ENCODE peak calls at places on chromosome 18, in four cellular contexts. S is body of pancreas, J is heart left ventricle, G is NB4. Z is an unnamed sample.

GRCh38 chr18:55588001-55588875 is at the start of gene TCF4:
- DNase-seq in S (peak), J (peak), G (peak), Z (peak)

GRCh38 chr18:27763341-27763740 is 413.6 kb downstream of the CDH2 start:
- DNase-seq in S (no peak), J (no peak), G (no peak), Z (no peak)

GRCh38 chr18:33959609-33960008 is 265.1 kb downstream of the NOL4 start:
- DNase-seq in S (no peak), J (no peak), G (no peak), Z (no peak)

GRCh38 chr18:30982285-30982992 is 60.1 kb downstream of the DSC3 start:
- DNase-seq in S (no peak), J (no peak), G (no peak), Z (no peak)

GRCh38 chr18:28903366-28903765 is 726.4 kb upstream of the CDH2 start:
- DNase-seq in S (no peak), J (no peak), G (no peak), Z (no peak)

GRCh38 chr18:13261658-13262357 is 43.2 kb downstream of the LDLRAD4 start:
- DNase-seq in S (no peak), J (no peak), G (peak), Z (peak)

GRCh38 chr18:13643261-13643671 is 83.1 kb downstream of the FAM210A start:
- DNase-seq in S (no peak), J (no peak), G (no peak), Z (no peak)

GRCh38 chr18:1663879-1664705 is 759.4 kb downstream of the ADCYAP1 start:
- DNase-seq in S (peak), J (peak), G (peak), Z (peak)

GRCh38 chr18:63881851-63882250 is 5.7 kb upstream of the SERPINB2 start:
- DNase-seq in S (no peak), J (no peak), G (no peak), Z (no peak)

GRCh38 chr18:7840445-7840844 is 273.3 kb downstream of the PTPRM start:
- DNase-seq in S (no peak), J (no peak), G (no peak), Z (no peak)

GRCh38 chr18:59783138-59783537 is 85.9 kb upstream of the CCBE1 start:
- DNase-seq in S (no peak), J (no peak), G (peak), Z (peak)

GRCh38 chr18:74895686-74896085 is 298.0 kb downstream of the ZNF407 start:
- DNase-seq in S (no peak), J (no peak), G (no peak), Z (no peak)

GRCh38 chr18:460791-461190 is 39.7 kb downstream of the COLEC12 start:
- DNase-seq in S (no peak), J (no peak), G (no peak), Z (no peak)

GRCh38 chr18:9608728-9609127 is 5.6 kb downstream of the PPP4R1 start:
- DNase-seq in S (no peak), J (no peak), G (no peak), Z (no peak)

GRCh38 chr18:9333441-9334350 is 877 bp upstream of the TWSG1 start:
- DNase-seq in S (no peak), J (no peak), G (no peak), Z (peak)

GRCh38 chr18:79394438-79395307 is 1.1 kb upstream of the NFATC1 start:
- DNase-seq in S (no peak), J (peak), G (no peak), Z (no peak)

GRCh38 chr18:41126541-41127235 is 828.3 kb upstream of the PIK3C3 start:
- DNase-seq in S (no peak), J (no peak), G (no peak), Z (no peak)

GRCh38 chr18:78242796-78243195 is 736.8 kb upstream of the SALL3 start:
- DNase-seq in S (no peak), J (peak), G (no peak), Z (no peak)

GRCh38 chr18:58896268-58896667 is 31.6 kb downstream of the ZNF532 start:
- DNase-seq in S (no peak), J (no peak), G (no peak), Z (peak)

GRCh38 chr18:59189746-59190145 is 30.2 kb upstream of the GRP start:
- DNase-seq in S (no peak), J (no peak), G (no peak), Z (no peak)

GRCh38 chr18:60248563-60249330 is 123.8 kb downstream of the MC4R start:
- DNase-seq in S (no peak), J (no peak), G (no peak), Z (no peak)

GRCh38 chr18:9868857-9869712 is 16.7 kb upstream of the TXNDC2 start:
- DNase-seq in S (no peak), J (no peak), G (no peak), Z (no peak)

GRCh38 chr18:61199131-61199903 is 133.9 kb upstream of the CDH20 start:
- DNase-seq in S (no peak), J (no peak), G (no peak), Z (no peak)

GRCh38 chr18:78587096-78587495 is 392.5 kb upstream of the SALL3 start:
- DNase-seq in S (no peak), J (no peak), G (no peak), Z (no peak)

GRCh38 chr18:59451963-59452362 is 92.9 kb upstream of the LMAN1 start:
- DNase-seq in S (no peak), J (no peak), G (no peak), Z (no peak)

GRCh38 chr18:59005266-59005665 is 134.4 kb upstream of the SEC11C start:
- DNase-seq in S (peak), J (peak), G (no peak), Z (peak)

GRCh38 chr18:22318745-22319407 is 98.8 kb downstream of the CTAGE1 start:
- DNase-seq in S (no peak), J (no peak), G (peak), Z (no peak)

GRCh38 chr18:38047820-38048219 is 482.2 kb upstream of the CELF4 start:
- DNase-seq in S (no peak), J (no peak), G (no peak), Z (no peak)

GRCh38 chr18:10444314-10445006 is 10.0 kb upstream of the APCDD1 start:
- DNase-seq in S (no peak), J (no peak), G (no peak), Z (no peak)

GRCh38 chr18:11994346-11994707 is 13.0 kb downstream of the IMPA2 start:
- DNase-seq in S (peak), J (no peak), G (no peak), Z (no peak)

GRCh38 chr18:48166971-48167370 is 236.5 kb upstream of the SMAD2 start:
- DNase-seq in S (no peak), J (peak), G (peak), Z (no peak)

GRCh38 chr18:66560092-66560491 is 43.8 kb downstream of the CDH19 start:
- DNase-seq in S (peak), J (no peak), G (peak), Z (peak)

GRCh38 chr18:54859667-54860421 is 31.6 kb downstream of the RAB27B start:
- DNase-seq in S (no peak), J (no peak), G (no peak), Z (no peak)

GRCh38 chr18:79458131-79458838 is 62.6 kb downstream of the NFATC1 start:
- DNase-seq in S (peak), J (peak), G (no peak), Z (peak)

GRCh38 chr18:79302120-79302519 is 93.6 kb upstream of the NFATC1 start:
- DNase-seq in S (no peak), J (no peak), G (peak), Z (no peak)

GRCh38 chr18:26215247-26215970 is 10.8 kb upstream of the TAF4B start:
- DNase-seq in S (no peak), J (no peak), G (no peak), Z (no peak)
- TF ChIP-seq POLR2A in S (no peak), J (no peak), G (no peak), Z (no peak)

DNA sequence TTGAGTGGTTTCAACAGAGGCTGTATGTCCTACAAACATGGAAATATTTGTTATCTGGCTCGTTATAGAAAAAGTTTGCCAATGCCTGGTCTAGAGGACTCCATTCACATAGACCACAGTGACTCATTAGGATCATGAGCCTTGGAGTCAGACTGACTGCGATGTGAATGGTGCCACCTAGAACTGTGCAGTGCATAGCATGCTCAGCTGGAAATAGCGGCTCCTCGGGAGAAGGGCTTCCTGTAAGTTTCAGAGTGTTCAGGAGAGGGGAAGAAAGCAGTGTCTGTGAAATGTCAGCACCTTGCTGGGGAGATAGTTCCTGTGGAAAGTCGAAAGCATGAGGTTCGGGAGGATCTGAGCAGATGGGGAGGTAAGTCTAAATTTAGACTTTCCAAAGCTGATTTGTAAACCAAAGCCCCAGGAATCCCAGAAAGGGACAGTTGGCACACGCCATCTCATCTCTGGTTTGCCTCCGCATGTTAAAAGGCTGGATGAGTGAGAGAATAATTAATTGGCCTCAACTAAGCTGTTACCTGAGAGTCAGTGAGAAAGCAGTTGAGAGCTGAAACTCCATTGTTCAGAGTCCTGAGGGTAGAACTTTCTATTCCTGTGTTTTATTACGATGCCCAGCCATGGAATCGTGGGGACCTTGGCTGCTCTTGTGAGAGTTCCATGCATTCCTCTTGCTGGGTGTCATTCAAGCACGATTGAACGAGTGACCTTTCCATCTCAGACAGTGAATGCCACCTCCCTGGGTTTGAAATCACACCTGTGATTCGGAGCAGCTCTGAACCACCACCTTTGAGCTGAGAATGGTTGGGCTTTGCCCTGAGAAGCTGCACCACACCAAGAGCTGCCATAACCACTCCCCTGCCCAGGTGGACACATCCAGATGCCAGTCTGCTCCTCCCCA is 99.5 kb downstream of the MAPK4 start:
- DNase-seq in S (no peak), J (no peak), G (peak), Z (peak)
- TF ChIP-seq CTCF in S (no peak), J (peak), G (no peak), Z (no peak)

DNA sequence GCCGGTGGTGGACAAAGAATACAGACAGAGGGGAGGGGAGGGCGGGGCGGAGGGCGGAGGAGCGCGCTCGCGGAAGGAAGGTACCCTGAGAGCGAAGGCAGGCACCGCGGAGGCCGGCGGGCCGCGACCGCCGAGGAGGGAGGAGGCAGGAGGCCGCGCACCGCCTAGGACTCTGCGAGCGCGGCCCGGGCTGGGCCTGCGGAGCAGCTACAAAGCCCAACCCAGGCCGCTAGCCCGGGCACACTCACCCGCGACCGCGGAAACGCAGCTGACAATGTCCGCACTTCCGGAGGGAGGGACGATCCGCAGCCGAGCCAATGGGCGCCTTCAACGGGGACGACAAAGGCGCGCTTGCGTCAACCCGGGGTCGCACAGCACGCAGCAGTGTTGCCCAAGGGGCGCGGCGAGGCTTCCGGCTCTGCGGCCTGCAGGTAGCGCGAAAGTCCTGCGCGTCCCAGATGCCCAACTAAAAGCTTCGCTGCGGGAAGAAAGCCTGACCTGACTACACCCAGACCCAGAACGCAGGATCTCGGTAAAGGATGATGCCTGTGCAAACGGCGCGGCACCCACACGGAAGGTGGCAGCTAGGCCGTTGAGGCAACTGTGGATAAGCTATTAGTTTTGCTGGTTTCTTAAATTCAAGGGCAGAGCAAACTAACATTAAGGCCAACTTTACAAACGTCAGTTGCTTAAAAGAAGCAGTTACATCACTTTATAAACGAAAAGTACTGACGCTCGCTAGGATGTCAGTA is at the start of gene C18orf32:
- DNase-seq in S (peak), J (peak), G (peak), Z (peak)
- TF ChIP-seq POLR2A in S (peak), J (peak), G (peak), Z (peak)

GRCh38 chr18:52394602-52395001 is 54.6 kb downstream of the DCC start:
- DNase-seq in S (no peak), J (no peak), G (no peak), Z (no peak)
- TF ChIP-seq CTCF in S (no peak), J (no peak), G (no peak), Z (no peak)

GRCh38 chr18:3217930-3218647 is 1.7 kb downstream of the MYOM1 start:
- DNase-seq in S (peak), J (peak), G (no peak), Z (no peak)

GRCh38 chr18:3221496-3221895 is 1.7 kb upstream of the MYOM1 start:
- DNase-seq in S (no peak), J (no peak), G (no peak), Z (no peak)

GRCh38 chr18:3218817-3219216 is 951 bp downstream of the MYOM1 start:
- DNase-seq in S (no peak), J (no peak), G (no peak), Z (no peak)

GRCh38 chr18:3216987-3217386 is 2.8 kb downstream of the MYOM1 start:
- DNase-seq in S (no peak), J (no peak), G (no peak), Z (no peak)

GRCh38 chr18:3219621-3220335 is at the start of gene MYOM1:
- DNase-seq in S (no peak), J (peak), G (no peak), Z (no peak)
- TF ChIP-seq POLR2A in S (no peak), J (peak), G (no peak), Z (no peak)

DNA sequence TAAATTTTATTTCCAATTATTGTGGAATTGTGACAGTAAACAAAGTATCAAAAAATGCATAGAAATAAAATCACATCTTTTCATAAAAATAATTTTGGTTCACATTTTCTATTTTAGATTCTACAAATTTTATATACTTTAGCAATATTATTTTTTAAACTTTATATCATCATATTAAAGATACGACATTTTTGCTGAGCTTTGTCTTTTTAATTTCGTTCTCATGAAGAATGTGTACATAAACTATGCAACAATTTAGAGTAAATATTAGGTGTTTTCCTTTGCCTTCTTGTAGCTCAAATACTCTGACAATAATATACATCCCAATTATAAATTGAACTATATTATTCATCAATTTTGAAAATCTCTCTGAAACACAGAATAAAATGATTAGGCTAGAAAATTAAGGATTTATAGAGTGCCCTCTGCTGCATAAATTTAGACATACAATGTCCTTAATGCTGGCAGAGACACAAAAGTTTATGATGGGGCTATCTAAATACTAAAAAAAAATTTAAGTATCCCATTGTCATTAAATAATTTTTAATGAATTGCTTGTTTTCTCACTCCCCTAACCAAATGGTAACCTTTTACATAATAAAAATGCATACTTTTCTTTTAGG is 45.7 kb downstream of the CCDC102B start:
- DNase-seq in S (no peak), J (no peak), G (no peak), Z (no peak)
- TF ChIP-seq CTCF in S (no peak), J (peak), G (no peak), Z (no peak)

Z was measured in thyroid gland.